ENCODE peak calls at places on chromosome 1, in four cellular contexts. One of them, this sample, is unnamed.

GRCh38 chr1:230825061-230825803 is 43.1 kb downstream of the C1orf198 start:
- DNase-seq in GM12878: no peak
- DNase-seq in endodermal cell: peak; percentile 2
- DNase-seq in breast epithelium: no peak
- DNase-seq in this sample: no peak

GRCh38 chr1:9269078-9269501 is 23.6 kb upstream of the SPSB1 start:
- DNase-seq in breast epithelium: no peak
- DNase-seq in GM12878: no peak
- DNase-seq in endodermal cell: no peak
- DNase-seq in this sample: no peak

GRCh38 chr1:245716561-245716960 is 561.8 kb downstream of the KIF26B start:
- DNase-seq in GM12878: no peak
- DNase-seq in breast epithelium: no peak
- DNase-seq in endodermal cell: no peak
- DNase-seq in this sample: no peak

GRCh38 chr1:25744140-25744581 is 55.8 kb upstream of the SELENON start:
- DNase-seq in endodermal cell: peak; percentile 89
- DNase-seq in breast epithelium: peak; percentile 63
- DNase-seq in GM12878: no peak
- DNase-seq in this sample: no peak

GRCh38 chr1:61241411-61241838 is 159.1 kb downstream of the NFIA start:
- DNase-seq in breast epithelium: no peak
- DNase-seq in endodermal cell: no peak
- DNase-seq in GM12878: no peak
- DNase-seq in this sample: no peak

GRCh38 chr1:101237229-101237837 is 514 bp downstream of the S1PR1 start:
- DNase-seq in endodermal cell: peak; percentile 61
- DNase-seq in breast epithelium: no peak
- DNase-seq in GM12878: peak; percentile 45
- DNase-seq in this sample: no peak

GRCh38 chr1:3594706-3595377 is 16.5 kb downstream of the MEGF6 start:
- DNase-seq in endodermal cell: no peak
- DNase-seq in breast epithelium: no peak
- DNase-seq in GM12878: no peak
- DNase-seq in this sample: no peak

GRCh38 chr1:240611619-240612490 is at the start of gene GREM2:
- DNase-seq in GM12878: no peak
- DNase-seq in endodermal cell: peak; percentile 88
- DNase-seq in breast epithelium: peak; percentile 54
- DNase-seq in this sample: no peak

GRCh38 chr1:21655748-21656147 is 13.4 kb downstream of the RAP1GAP start:
- DNase-seq in GM12878: no peak
- DNase-seq in endodermal cell: peak; percentile 89
- DNase-seq in breast epithelium: no peak
- DNase-seq in this sample: no peak

GRCh38 chr1:44655609-44656008 is 18.7 kb downstream of the TMEM53 start:
- DNase-seq in GM12878: no peak
- DNase-seq in breast epithelium: no peak
- DNase-seq in endodermal cell: peak; percentile 85
- DNase-seq in this sample: no peak

GRCh38 chr1:2407166-2407990 is 5.0 kb downstream of the PEX10 start:
- DNase-seq in GM12878: no peak
- DNase-seq in breast epithelium: no peak
- DNase-seq in endodermal cell: no peak
- DNase-seq in this sample: no peak

GRCh38 chr1:67652800-67653199 is 32.2 kb upstream of the GADD45A start:
- DNase-seq in breast epithelium: no peak
- DNase-seq in GM12878: no peak
- DNase-seq in endodermal cell: no peak
- DNase-seq in this sample: no peak

GRCh38 chr1:6378096-6378746 is 15.3 kb downstream of the ACOT7 start:
- DNase-seq in GM12878: no peak
- DNase-seq in endodermal cell: peak; percentile 73
- DNase-seq in breast epithelium: no peak
- DNase-seq in this sample: no peak

GRCh38 chr1:27322569-27323116 is 680 bp downstream of the TMEM222 start:
- DNase-seq in breast epithelium: no peak
- DNase-seq in GM12878: no peak
- DNase-seq in endodermal cell: no peak
- DNase-seq in this sample: no peak

GRCh38 chr1:106526650-106527049 is 529.8 kb upstream of the PRMT6 start:
- DNase-seq in breast epithelium: no peak
- DNase-seq in GM12878: no peak
- DNase-seq in endodermal cell: no peak
- DNase-seq in this sample: no peak

GRCh38 chr1:112689196-112689841 is 14.9 kb downstream of the MOV10 start:
- DNase-seq in breast epithelium: no peak
- DNase-seq in GM12878: no peak
- DNase-seq in endodermal cell: no peak
- DNase-seq in this sample: no peak

GRCh38 chr1:208747979-208748378 is 503.8 kb upstream of the PLXNA2 start:
- DNase-seq in GM12878: no peak
- DNase-seq in breast epithelium: no peak
- DNase-seq in endodermal cell: no peak
- DNase-seq in this sample: no peak

GRCh38 chr1:92655197-92655801 is 129.6 kb downstream of the EVI5 start:
- DNase-seq in breast epithelium: no peak
- DNase-seq in GM12878: no peak
- DNase-seq in endodermal cell: no peak
- DNase-seq in this sample: no peak

GRCh38 chr1:35001743-35002142 is 16.6 kb upstream of the TMEM35B start:
- DNase-seq in endodermal cell: no peak
- DNase-seq in GM12878: no peak
- DNase-seq in breast epithelium: no peak
- DNase-seq in this sample: no peak

GRCh38 chr1:153346067-153346723 is 2.4 kb downstream of the PGLYRP4 start:
- DNase-seq in GM12878: no peak
- DNase-seq in endodermal cell: peak; percentile 17
- DNase-seq in breast epithelium: no peak
- DNase-seq in this sample: no peak

GRCh38 chr1:41404308-41404755 is 43.1 kb downstream of the FOXO6 start:
- DNase-seq in endodermal cell: peak; percentile 83
- DNase-seq in breast epithelium: no peak
- DNase-seq in GM12878: no peak
- DNase-seq in this sample: no peak

GRCh38 chr1:44590475-44590874 is 83.8 kb downstream of the TMEM53 start:
- DNase-seq in breast epithelium: no peak
- DNase-seq in endodermal cell: no peak
- DNase-seq in GM12878: no peak
- DNase-seq in this sample: no peak

GRCh38 chr1:27615346-27616004 is 11.5 kb upstream of the AHDC1 start:
- DNase-seq in endodermal cell: peak; percentile 73
- DNase-seq in GM12878: no peak
- DNase-seq in breast epithelium: no peak
- DNase-seq in this sample: no peak

GRCh38 chr1:21906173-21907078 is 30.7 kb downstream of the HSPG2 start:
- DNase-seq in breast epithelium: no peak
- DNase-seq in GM12878: no peak
- DNase-seq in endodermal cell: no peak
- DNase-seq in this sample: no peak

GRCh38 chr1:234452566-234452965 is 26.4 kb downstream of the TARBP1 start:
- DNase-seq in breast epithelium: no peak
- DNase-seq in endodermal cell: no peak
- DNase-seq in GM12878: no peak
- DNase-seq in this sample: no peak

GRCh38 chr1:47399841-47400144 is 16.3 kb upstream of the FOXE3 start:
- DNase-seq in breast epithelium: no peak
- DNase-seq in endodermal cell: no peak
- DNase-seq in GM12878: no peak
- DNase-seq in this sample: no peak

GRCh38 chr1:49906365-49906764 is 117.4 kb downstream of the AGBL4 start:
- DNase-seq in breast epithelium: no peak
- DNase-seq in GM12878: no peak
- DNase-seq in endodermal cell: no peak
- DNase-seq in this sample: no peak

GRCh38 chr1:150535511-150536281 is 13.5 kb upstream of the ADAMTSL4 start:
- DNase-seq in breast epithelium: no peak
- DNase-seq in endodermal cell: peak; percentile 70
- DNase-seq in GM12878: no peak
- DNase-seq in this sample: no peak

GRCh38 chr1:171142081-171142450 is 43.0 kb upstream of the FMO2 start:
- DNase-seq in breast epithelium: no peak
- DNase-seq in GM12878: no peak
- DNase-seq in endodermal cell: no peak
- DNase-seq in this sample: no peak

GRCh38 chr1:21084111-21084510 is 92.6 kb downstream of the EIF4G3 start:
- DNase-seq in breast epithelium: no peak
- DNase-seq in endodermal cell: no peak
- DNase-seq in GM12878: no peak
- DNase-seq in this sample: no peak

GRCh38 chr1:55582078-55582477 is 366.9 kb upstream of the USP24 start:
- DNase-seq in breast epithelium: no peak
- DNase-seq in endodermal cell: peak; percentile 58
- DNase-seq in GM12878: no peak
- DNase-seq in this sample: no peak
- TF ChIP-seq CTCF in breast epithelium: no peak
- TF ChIP-seq CTCF in endodermal cell: no peak
- TF ChIP-seq CTCF in GM12878: no peak
- TF ChIP-seq CTCF in this sample: no peak

DNA sequence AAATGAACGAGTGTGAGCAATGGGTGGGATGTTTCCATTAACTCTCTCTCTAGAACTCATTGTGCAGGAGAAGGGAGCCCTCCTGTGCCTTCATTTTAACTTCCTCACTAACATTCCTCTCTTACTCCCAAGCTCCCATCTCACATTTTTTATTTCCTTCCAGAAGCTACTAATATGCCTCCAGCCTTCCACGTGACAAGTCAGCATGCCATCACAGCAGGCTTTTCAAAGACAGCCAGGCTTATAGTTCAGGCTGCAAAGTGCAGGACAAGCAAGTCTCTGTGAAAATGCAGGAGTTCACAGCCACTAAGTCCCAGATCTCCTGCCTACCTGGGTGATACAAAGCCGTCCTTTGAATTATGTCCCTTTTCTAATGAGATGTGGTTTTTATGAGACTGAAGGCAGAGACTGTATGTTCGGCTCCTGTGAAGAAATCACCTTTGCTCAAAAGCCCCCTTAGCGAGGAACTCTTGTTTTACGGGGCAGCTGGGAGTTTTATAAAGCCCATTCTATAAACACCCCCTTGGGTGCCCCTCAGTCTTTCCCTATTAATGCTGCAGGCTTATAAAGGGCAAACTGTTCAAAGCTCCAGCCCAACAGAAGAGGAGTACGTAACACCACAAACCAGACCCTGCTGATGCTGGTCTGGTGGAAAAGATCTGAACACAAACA is 14.7 kb upstream of the ANGPTL7 start:
- DNase-seq in endodermal cell: no peak
- DNase-seq in breast epithelium: no peak
- DNase-seq in GM12878: no peak
- DNase-seq in this sample: no peak
- TF ChIP-seq CTCF in endodermal cell: no peak
- TF ChIP-seq CTCF in breast epithelium: no peak
- TF ChIP-seq CTCF in GM12878: no peak
- TF ChIP-seq CTCF in this sample: no peak

DNA sequence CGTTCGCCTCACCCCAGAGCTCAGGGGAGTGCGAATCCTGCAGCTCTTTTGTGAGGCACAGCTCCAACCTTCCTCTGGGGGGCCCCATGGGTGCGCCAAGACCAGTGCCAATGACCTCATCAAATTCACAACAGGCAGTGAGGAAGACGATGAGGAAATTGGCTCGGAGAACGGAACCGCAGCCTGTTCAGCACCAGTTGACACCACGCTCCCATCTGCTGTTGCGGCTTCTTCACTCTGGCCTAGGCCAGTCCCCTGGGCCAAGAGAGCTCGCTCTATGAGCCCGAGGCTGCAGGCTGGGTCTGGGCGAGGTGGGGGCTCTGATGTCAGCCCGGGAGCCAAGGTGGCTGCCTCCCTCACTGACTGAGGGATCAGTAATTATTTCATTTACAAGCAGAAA is 2.2 kb downstream of the PLEKHA6 start:
- DNase-seq in GM12878: no peak
- DNase-seq in endodermal cell: peak; percentile 57
- DNase-seq in breast epithelium: no peak
- DNase-seq in this sample: no peak
- TF ChIP-seq CTCF in GM12878: no peak
- TF ChIP-seq CTCF in endodermal cell: peak; percentile 39
- TF ChIP-seq CTCF in breast epithelium: no peak
- TF ChIP-seq CTCF in this sample: no peak

GRCh38 chr1:169105087-169105433 is 1.4 kb upstream of the ATP1B1 start:
- DNase-seq in GM12878: no peak
- DNase-seq in endodermal cell: no peak
- DNase-seq in breast epithelium: no peak
- DNase-seq in this sample: no peak

GRCh38 chr1:169107673-169108160 is 1.2 kb downstream of the ATP1B1 start:
- DNase-seq in breast epithelium: no peak
- DNase-seq in endodermal cell: no peak
- DNase-seq in GM12878: no peak
- DNase-seq in this sample: no peak

GRCh38 chr1:169105434-169106094 is 926 bp upstream of the ATP1B1 start:
- DNase-seq in breast epithelium: peak; percentile 84
- DNase-seq in endodermal cell: peak; percentile 92
- DNase-seq in GM12878: no peak
- DNase-seq in this sample: no peak

GRCh38 chr1:169106921-169107672 is 607 bp downstream of the ATP1B1 start:
- DNase-seq in GM12878: no peak
- DNase-seq in breast epithelium: no peak
- DNase-seq in endodermal cell: peak; percentile 74
- DNase-seq in this sample: no peak

GRCh38 chr1:169106095-169106920 is at the start of gene ATP1B1:
- DNase-seq in endodermal cell: peak; percentile 97
- DNase-seq in GM12878: no peak
- DNase-seq in breast epithelium: peak; percentile 89
- DNase-seq in this sample: peak; percentile 59
- TF ChIP-seq CTCF in endodermal cell: peak; percentile 62
- TF ChIP-seq CTCF in GM12878: peak; percentile 36
- TF ChIP-seq CTCF in breast epithelium: peak; percentile 64
- TF ChIP-seq CTCF in this sample: peak; percentile 65

GRCh38 chr1:18426580-18426979 is 54.1 kb upstream of the KLHDC7A start:
- DNase-seq in endodermal cell: peak; percentile 4
- DNase-seq in breast epithelium: no peak
- DNase-seq in GM12878: no peak
- DNase-seq in this sample: no peak
- TF ChIP-seq CTCF in endodermal cell: no peak
- TF ChIP-seq CTCF in breast epithelium: no peak
- TF ChIP-seq CTCF in GM12878: no peak
- TF ChIP-seq CTCF in this sample: no peak

GRCh38 chr1:12314328-12314903 is 84.6 kb downstream of the VPS13D start:
- DNase-seq in GM12878: no peak
- DNase-seq in endodermal cell: no peak
- DNase-seq in breast epithelium: no peak
- DNase-seq in this sample: no peak
- TF ChIP-seq CTCF in GM12878: no peak
- TF ChIP-seq CTCF in endodermal cell: peak; percentile 64
- TF ChIP-seq CTCF in breast epithelium: no peak
- TF ChIP-seq CTCF in this sample: peak; percentile 76

This sample was measured in CD14-positive monocyte.